ENCODE peak calls at places on chromosome 15, in eight cellular contexts. Q, H, G, X, W, Z, V and E are unnamed samples.

GRCh38 chr15:61644550-61644949 is 415.4 kb upstream of the RORA start:
- DNase-seq in Q (no peak), H (no peak), G (no peak), X (no peak), W (no peak), Z (no peak), V (no peak), E (no peak)

GRCh38 chr15:47514251-47514652 is 203.1 kb upstream of the SEMA6D start:
- DNase-seq in Q (no peak), H (no peak), G (no peak), X (no peak), W (no peak), Z (no peak), V (no peak), E (peak)

GRCh38 chr15:77839431-77839830 is 206.7 kb upstream of the LINGO1 start:
- DNase-seq in Q (no peak), H (no peak), G (no peak), X (no peak), W (no peak), Z (no peak), V (no peak), E (no peak)

GRCh38 chr15:40762919-40763800 is 708 bp upstream of the GCHFR start:
- DNase-seq in Q (peak), H (peak), G (peak), X (peak), W (peak), Z (peak), V (no peak), E (peak)

GRCh38 chr15:51223771-51224229 is 114.6 kb downstream of the CYP19A1 start:
- DNase-seq in Q (no peak), H (no peak), G (no peak), X (no peak), W (no peak), Z (peak), V (no peak), E (peak)

GRCh38 chr15:93495799-93496637 is 407.0 kb upstream of the RGMA start:
- DNase-seq in Q (no peak), H (no peak), G (peak), X (no peak), W (no peak), Z (no peak), V (no peak), E (no peak)

GRCh38 chr15:70501121-70501727 is 262.1 kb downstream of the UACA start:
- DNase-seq in Q (no peak), H (no peak), G (no peak), X (no peak), W (no peak), Z (no peak), V (no peak), E (no peak)

GRCh38 chr15:99504071-99504822 is 61.5 kb upstream of the MEF2A start:
- DNase-seq in Q (peak), H (peak), G (no peak), X (no peak), W (no peak), Z (no peak), V (no peak), E (no peak)

GRCh38 chr15:58334803-58335202 is 97.0 kb upstream of the LIPC start:
- DNase-seq in Q (no peak), H (no peak), G (no peak), X (no peak), W (no peak), Z (no peak), V (no peak), E (no peak)

GRCh38 chr15:76274226-76274625 is 37.0 kb downstream of the ETFA start:
- DNase-seq in Q (no peak), H (no peak), G (no peak), X (no peak), W (no peak), Z (no peak), V (no peak), E (peak)

GRCh38 chr15:65331811-65332210 is 27.3 kb downstream of the RNU5B-1 start:
- DNase-seq in Q (no peak), H (no peak), G (no peak), X (no peak), W (no peak), Z (no peak), V (no peak), E (no peak)

GRCh38 chr15:68055224-68055705 is 1.1 kb downstream of the PIAS1 start:
- DNase-seq in Q (peak), H (peak), G (peak), X (peak), W (peak), Z (peak), V (no peak), E (peak)

GRCh38 chr15:41474436-41474835 is 19.2 kb upstream of the ITPKA start:
- DNase-seq in Q (no peak), H (no peak), G (no peak), X (no peak), W (no peak), Z (no peak), V (no peak), E (no peak)

GRCh38 chr15:98067339-98067738 is 106.8 kb downstream of the ARRDC4 start:
- DNase-seq in Q (no peak), H (no peak), G (no peak), X (no peak), W (no peak), Z (no peak), V (no peak), E (no peak)

GRCh38 chr15:94327356-94327936 is 96.1 kb downstream of the MCTP2 start:
- DNase-seq in Q (peak), H (peak), G (no peak), X (no peak), W (no peak), Z (peak), V (no peak), E (no peak)

GRCh38 chr15:48627260-48627969 is 18.1 kb downstream of the FBN1 start:
- DNase-seq in Q (no peak), H (no peak), G (no peak), X (no peak), W (no peak), Z (no peak), V (no peak), E (peak)

GRCh38 chr15:45885801-45886200 is 251.0 kb downstream of the SQOR start:
- DNase-seq in Q (no peak), H (no peak), G (no peak), X (no peak), W (no peak), Z (no peak), V (no peak), E (no peak)

GRCh38 chr15:68442041-68442440 is 10.1 kb upstream of the ITGA11 start:
- DNase-seq in Q (no peak), H (no peak), G (no peak), X (no peak), W (no peak), Z (no peak), V (no peak), E (no peak)

GRCh38 chr15:70834999-70835398 is 19.0 kb downstream of the LARP6 start:
- DNase-seq in Q (no peak), H (no peak), G (no peak), X (no peak), W (no peak), Z (no peak), V (no peak), E (no peak)

GRCh38 chr15:64943512-64944225 is 32.0 kb downstream of the ANKDD1A start:
- DNase-seq in Q (no peak), H (no peak), G (no peak), X (no peak), W (no peak), Z (no peak), V (no peak), E (no peak)

GRCh38 chr15:73965730-73966103 is 26.4 kb downstream of the STOML1 start:
- DNase-seq in Q (peak), H (peak), G (no peak), X (peak), W (no peak), Z (no peak), V (no peak), E (peak)

GRCh38 chr15:40941528-40942336 is 11.5 kb upstream of the CHAC1 start:
- DNase-seq in Q (peak), H (peak), G (peak), X (peak), W (peak), Z (peak), V (no peak), E (peak)

GRCh38 chr15:96442076-96442475 is 111.6 kb downstream of the NR2F2 start:
- DNase-seq in Q (no peak), H (no peak), G (no peak), X (no peak), W (no peak), Z (no peak), V (no peak), E (no peak)

GRCh38 chr15:25582886-25583285 is 144.1 kb upstream of the UBE3A start:
- DNase-seq in Q (no peak), H (no peak), G (no peak), X (no peak), W (no peak), Z (no peak), V (no peak), E (no peak)

GRCh38 chr15:57743424-57743823 is 36.9 kb downstream of the POLR2M start:
- DNase-seq in Q (no peak), H (no peak), G (no peak), X (no peak), W (no peak), Z (peak), V (no peak), E (no peak)

GRCh38 chr15:95127356-95127755 is 896.0 kb downstream of the MCTP2 start:
- DNase-seq in Q (no peak), H (no peak), G (no peak), X (no peak), W (no peak), Z (no peak), V (no peak), E (no peak)

GRCh38 chr15:80732818-80733217 is 37.7 kb downstream of the ABHD17C start:
- DNase-seq in Q (no peak), H (no peak), G (no peak), X (no peak), W (no peak), Z (no peak), V (no peak), E (no peak)

GRCh38 chr15:100252779-100253417 is 88.9 kb downstream of the ADAMTS17 start:
- DNase-seq in Q (no peak), H (no peak), G (no peak), X (no peak), W (no peak), Z (no peak), V (no peak), E (no peak)